ENCODE peak calls at places on chromosomes 7 and 10, in six cellular contexts. L is SK-N-SH, K is HCT116, M is HepG2, I is GM12878, R is K562. O is an unnamed sample.

GRCh38 chr7:1651031-1651446 is 19.0 kb upstream of the ELFN1 start:
- DNase-seq in L (peak), K (no peak), M (no peak), I (no peak), R (no peak), O (no peak)

GRCh38 chr7:16795624-16796023 is 9.2 kb downstream of the AGR2 start:
- DNase-seq in L (peak), K (no peak), M (no peak), I (no peak), R (no peak), O (no peak)

GRCh38 chr7:144022169-144022568 is 22.0 kb downstream of the OR6B1 start:
- DNase-seq in L (no peak), K (no peak), M (no peak), I (no peak), R (no peak), O (no peak)

GRCh38 chr10:7409045-7409731 is 1.6 kb downstream of the SFMBT2 start:
- DNase-seq in L (peak), K (no peak), M (no peak), I (peak), R (peak), O (no peak)

GRCh38 chr7:24936121-24936824 is 43.7 kb downstream of the OSBPL3 start:
- DNase-seq in L (no peak), K (no peak), M (no peak), I (peak), R (no peak), O (no peak)

GRCh38 chr7:751826-752225 is 24.7 kb upstream of the PRKAR1B start:
- DNase-seq in L (no peak), K (no peak), M (no peak), I (no peak), R (no peak), O (no peak)

GRCh38 chr10:74081192-74081803 is 69.3 kb downstream of the AP3M1 start:
- DNase-seq in L (peak), K (peak), M (peak), I (no peak), R (peak), O (peak)

GRCh38 chr10:80579370-80579769 is 41.7 kb downstream of the SH2D4B start:
- DNase-seq in L (no peak), K (no peak), M (no peak), I (no peak), R (no peak), O (no peak)

GRCh38 chr7:47266799-47267198 is 315.1 kb downstream of the TNS3 start:
- DNase-seq in L (no peak), K (no peak), M (peak), I (no peak), R (peak), O (no peak)

GRCh38 chr10:12981570-12981969 is 19.9 kb downstream of the CCDC3 start:
- DNase-seq in L (no peak), K (peak), M (no peak), I (no peak), R (no peak), O (peak)

GRCh38 chr7:126578338-126578737 is 674.4 kb downstream of the GRM8 start:
- DNase-seq in L (no peak), K (no peak), M (no peak), I (no peak), R (no peak), O (no peak)

GRCh38 chr10:95208702-95209391 is 14.8 kb downstream of the ACSM6 start:
- DNase-seq in L (peak), K (peak), M (no peak), I (no peak), R (peak), O (no peak)

GRCh38 chr10:54554028-54554427 is 247.0 kb downstream of the PCDH15 start:
- DNase-seq in L (no peak), K (no peak), M (no peak), I (no peak), R (no peak), O (no peak)

GRCh38 chr10:97333351-97333600 is 1.3 kb downstream of the FRAT2 start:
- DNase-seq in L (peak), K (no peak), M (no peak), I (no peak), R (peak), O (no peak)

GRCh38 chr10:101609481-101609880 is 21.4 kb downstream of the DPCD start:
- DNase-seq in L (no peak), K (no peak), M (no peak), I (no peak), R (no peak), O (no peak)

GRCh38 chr10:25547391-25547790 is 372.6 kb downstream of the GPR158 start:
- DNase-seq in L (no peak), K (no peak), M (no peak), I (no peak), R (peak), O (no peak)

GRCh38 chr7:8714791-8715190 is 281.4 kb downstream of the NXPH1 start:
- DNase-seq in L (no peak), K (no peak), M (no peak), I (no peak), R (no peak), O (no peak)

GRCh38 chr7:150685219-150686029 is at the start of gene GIMAP2:
- DNase-seq in L (no peak), K (no peak), M (no peak), I (no peak), R (peak), O (no peak)

GRCh38 chr10:9163699-9164098 is 1109.2 kb downstream of the GATA3 start:
- DNase-seq in L (no peak), K (no peak), M (no peak), I (no peak), R (no peak), O (no peak)

GRCh38 chr10:28201666-28202400 is 101.0 kb downstream of the MPP7 start:
- DNase-seq in L (no peak), K (no peak), M (no peak), I (no peak), R (no peak), O (no peak)

GRCh38 chr10:21860718-21861117 is 142.8 kb downstream of the DNAJC1 start:
- DNase-seq in L (no peak), K (no peak), M (no peak), I (peak), R (no peak), O (no peak)

GRCh38 chr7:6636741-6637543 is at the start of gene ZNF316:
- DNase-seq in L (peak), K (no peak), M (no peak), I (no peak), R (peak), O (no peak)

GRCh38 chr10:77613476-77614130 is 24.0 kb downstream of the KCNMA1 start:
- DNase-seq in L (peak), K (no peak), M (no peak), I (no peak), R (no peak), O (no peak)

GRCh38 chr10:101385866-101386658 is 32.1 kb downstream of the BTRC start:
- DNase-seq in L (no peak), K (no peak), M (no peak), I (no peak), R (no peak), O (no peak)

GRCh38 chr10:106473129-106473528 is 691.4 kb downstream of the SORCS1 start:
- DNase-seq in L (no peak), K (no peak), M (no peak), I (no peak), R (no peak), O (no peak)

GRCh38 chr7:117110480-117111315 is 157.4 kb downstream of the ST7 start:
- DNase-seq in L (peak), K (no peak), M (no peak), I (peak), R (no peak), O (no peak)

GRCh38 chr10:113476673-113477072 is 76.2 kb upstream of the HABP2 start:
- DNase-seq in L (no peak), K (no peak), M (no peak), I (no peak), R (no peak), O (no peak)

GRCh38 chr7:23530355-23530754 is 1.4 kb downstream of the TRA2A start:
- DNase-seq in L (peak), K (no peak), M (peak), I (no peak), R (peak), O (no peak)

GRCh38 chr7:71005109-71005508 is 126.8 kb upstream of the GALNT17 start:
- DNase-seq in L (no peak), K (no peak), M (no peak), I (no peak), R (no peak), O (no peak)

GRCh38 chr7:155798673-155799439 is 13.4 kb downstream of the SHH start:
- DNase-seq in L (peak), K (no peak), M (no peak), I (no peak), R (no peak), O (no peak)

GRCh38 chr7:66768865-66769832 is 28.6 kb downstream of the RABGEF1 start:
- DNase-seq in L (no peak), K (no peak), M (no peak), I (no peak), R (no peak), O (no peak)
- H3K27ac ChIP-seq in L (no peak), K (no peak), M (no peak), I (peak), R (no peak), O (no peak)

DNA sequence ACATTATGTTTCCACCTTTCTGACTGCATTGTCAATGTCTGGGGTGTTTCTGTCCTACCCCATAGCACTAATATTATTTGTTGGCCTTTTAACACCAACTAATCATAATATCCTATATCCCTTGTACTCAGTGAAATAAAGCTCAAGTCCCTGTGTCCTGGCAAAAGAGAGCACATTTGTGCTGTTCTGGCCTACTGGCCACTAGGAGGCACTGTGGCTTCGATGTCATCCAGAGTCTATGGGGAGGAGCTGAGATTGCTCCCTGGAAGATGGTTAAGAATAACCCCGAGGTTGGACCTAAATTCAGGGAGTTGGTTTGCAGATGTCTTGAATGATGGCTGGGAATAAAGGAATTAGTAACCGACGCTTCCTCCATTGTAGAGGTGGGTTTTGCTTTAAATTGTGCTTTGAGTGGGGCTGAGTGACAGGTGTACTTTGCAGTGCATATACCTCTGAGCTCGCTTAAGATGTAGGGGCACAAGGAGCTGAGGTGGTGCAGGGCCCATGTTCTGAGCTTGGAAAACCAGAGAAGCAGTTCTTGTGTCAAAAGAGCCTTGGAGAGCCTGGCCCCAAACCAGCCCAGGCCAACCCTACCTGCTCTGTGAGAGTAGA is 191.2 kb upstream of the PRSS1 start:
- DNase-seq in L (peak), K (peak), M (peak), I (no peak), R (peak), O (no peak)
- TF ChIP-seq SIN3A in L (peak), K (no peak), M (no peak), I (no peak), R (no peak), O (no peak)

DNA sequence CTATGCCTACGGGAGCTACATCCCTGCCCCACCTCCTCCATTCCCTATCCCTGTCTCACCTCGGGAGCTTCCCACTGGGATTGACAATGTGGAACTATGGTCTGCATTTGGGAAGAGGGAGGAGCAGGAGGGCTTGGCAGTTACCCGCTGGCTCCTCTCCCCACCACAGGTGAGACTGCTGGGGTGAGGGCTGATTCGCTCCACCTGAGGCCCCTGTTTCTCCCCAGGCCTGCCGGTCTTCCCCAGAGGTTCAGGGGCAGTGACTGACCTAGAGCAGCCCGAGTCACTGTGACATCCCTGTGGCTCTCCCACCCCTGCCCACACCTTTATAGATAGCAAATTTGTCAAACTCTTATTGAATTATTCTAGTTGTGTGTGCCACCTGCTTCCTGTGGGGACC is 252.6 kb downstream of the GLRX3 start:
- DNase-seq in L (no peak), K (no peak), M (no peak), I (no peak), R (no peak), O (no peak)
- TF ChIP-seq CTCF in L (no peak), K (no peak), M (no peak), I (no peak), R (no peak), O (no peak)

GRCh38 chr7:142772051-142772450 is 1.3 kb downstream of the PRSS2 start:
- DNase-seq in L (no peak), K (no peak), M (no peak), I (no peak), R (no peak), O (no peak)
- H3K27ac ChIP-seq in L (no peak), K (no peak), M (no peak), I (no peak), R (no peak), O (no peak)

GRCh38 chr10:91247360-91248111 is 27.1 kb downstream of the PCGF5 start:
- DNase-seq in L (no peak), K (no peak), M (no peak), I (no peak), R (peak), O (no peak)
- TF ChIP-seq SIN3A in L (no peak), K (no peak), M (no peak), I (no peak), R (no peak), O (no peak)

GRCh38 chr10:124385627-124386185 is 33.0 kb downstream of the OAT start:
- DNase-seq in L (peak), K (no peak), M (no peak), I (no peak), R (no peak), O (no peak)

GRCh38 chr10:124388823-124389612 is 29.7 kb downstream of the OAT start:
- DNase-seq in L (peak), K (peak), M (peak), I (peak), R (peak), O (peak)

GRCh38 chr10:124386186-124387077 is 32.3 kb downstream of the OAT start:
- DNase-seq in L (peak), K (no peak), M (no peak), I (no peak), R (no peak), O (no peak)

GRCh38 chr10:124388476-124388822 is 30.3 kb downstream of the OAT start:
- DNase-seq in L (no peak), K (no peak), M (no peak), I (no peak), R (no peak), O (no peak)

DNA sequence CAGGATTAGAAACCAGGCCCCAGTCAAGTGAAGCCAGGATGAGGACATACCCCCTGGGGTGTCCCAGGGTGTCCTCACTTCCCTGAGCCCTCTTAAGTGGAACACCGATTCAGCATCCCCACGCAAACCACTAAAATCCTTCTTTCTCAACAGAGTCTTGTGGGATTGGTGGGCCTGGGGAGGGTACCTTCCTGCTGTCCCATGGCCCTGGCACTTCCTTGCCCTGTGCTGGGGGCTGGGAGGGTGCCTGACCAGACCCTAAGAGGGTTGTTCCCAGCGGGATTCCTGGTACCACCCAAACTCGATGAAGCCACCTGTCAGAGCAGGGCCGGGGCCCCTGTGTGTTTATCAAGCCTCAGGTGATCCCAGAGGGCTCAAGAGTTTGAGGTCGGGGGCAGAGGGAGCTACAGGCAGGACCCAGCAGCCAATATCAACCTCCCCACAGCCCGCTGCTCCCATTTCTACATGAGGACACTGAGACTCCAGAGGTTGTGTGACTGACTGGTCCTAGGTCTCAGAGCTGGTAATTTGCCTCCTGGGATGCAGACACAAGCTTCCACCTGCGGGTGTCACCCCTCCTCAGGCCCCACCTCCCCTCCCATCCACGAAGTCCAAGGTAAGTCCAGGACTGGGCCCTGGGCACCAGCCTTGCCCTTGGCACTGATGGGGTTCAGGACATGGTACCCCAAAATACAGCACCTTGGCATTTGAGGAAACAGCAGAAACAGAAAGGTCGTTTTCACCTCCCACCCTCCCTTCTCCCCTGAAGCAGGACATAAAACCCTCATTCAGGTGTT is 31.4 kb downstream of the OAT start:
- DNase-seq in L (peak), K (no peak), M (no peak), I (no peak), R (no peak), O (no peak)
- TF ChIP-seq CTCF in L (peak), K (peak), M (no peak), I (no peak), R (no peak), O (no peak)

GRCh38 chr7:152078025-152078424 is 52.6 kb downstream of the GALNT11 start:
- DNase-seq in L (no peak), K (no peak), M (no peak), I (no peak), R (no peak), O (no peak)
- H3K27ac ChIP-seq in L (peak), K (no peak), M (no peak), I (no peak), R (no peak), O (no peak)

DNA sequence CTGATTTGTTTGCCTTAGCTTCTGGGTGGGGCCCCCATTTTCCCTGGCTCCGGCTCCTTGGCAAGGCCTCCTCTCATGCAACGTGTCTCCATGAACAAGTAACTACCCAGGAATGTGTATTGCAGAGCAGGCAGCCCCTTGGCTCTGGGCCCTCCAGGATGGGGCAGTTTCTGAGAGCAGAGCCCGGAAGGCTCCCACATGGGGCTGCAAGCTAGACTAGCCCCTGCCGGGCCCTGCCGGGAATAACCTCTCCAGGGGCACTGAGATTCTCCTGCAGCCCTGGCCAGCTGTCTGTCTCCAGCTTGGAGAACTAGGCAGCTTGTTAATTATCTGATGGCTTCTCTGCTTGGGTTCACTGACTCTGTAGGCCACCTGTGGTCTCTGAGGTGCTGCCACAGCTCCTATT is 184.0 kb upstream of the INHBA start:
- DNase-seq in L (no peak), K (no peak), M (no peak), I (no peak), R (no peak), O (no peak)
- TF ChIP-seq SIN3A in L (no peak), K (no peak), M (no peak), I (no peak), R (no peak), O (no peak)